ENCODE peak calls at places on chromosomes 6 and 20, in four cellular contexts. F is HepG2, J is A549, K is GM12878. B is an unnamed sample.

GRCh38 chr6:36979343-36979742 is 6.7 kb downstream of the MTCH1 start:
- DNase-seq in F (no peak), J (peak), K (no peak), B (peak)

GRCh38 chr6:1864496-1864895 is 254.8 kb downstream of the FOXC1 start:
- DNase-seq in F (peak), J (no peak), K (no peak), B (no peak)

GRCh38 chr6:52389264-52389625 is 27.3 kb downstream of the PAQR8 start:
- DNase-seq in F (peak), J (no peak), K (no peak), B (peak)

GRCh38 chr6:16333580-16333979 is 95.2 kb downstream of the GMPR start:
- DNase-seq in F (no peak), J (peak), K (no peak), B (no peak)

GRCh38 chr20:13995841-13996240 is 525 bp downstream of the MACROD2 start:
- DNase-seq in F (no peak), J (peak), K (no peak), B (peak)

GRCh38 chr6:160974304-160974771 is 17.2 kb upstream of the MAP3K4 start:
- DNase-seq in F (no peak), J (no peak), K (no peak), B (no peak)

GRCh38 chr20:62742979-62743776 is 34.5 kb downstream of the NTSR1 start:
- DNase-seq in F (no peak), J (no peak), K (no peak), B (no peak)

GRCh38 chr6:143963158-143963919 is 44.7 kb downstream of the PLAGL1 start:
- DNase-seq in F (no peak), J (no peak), K (no peak), B (no peak)

GRCh38 chr6:16712250-16712930 is 48.9 kb downstream of the ATXN1 start:
- DNase-seq in F (no peak), J (no peak), K (no peak), B (no peak)

GRCh38 chr6:40937491-40937890 is 101.5 kb downstream of the UNC5CL start:
- DNase-seq in F (no peak), J (no peak), K (no peak), B (no peak)

GRCh38 chr20:15491564-15491963 is 1081.7 kb downstream of the KIF16B start:
- DNase-seq in F (no peak), J (peak), K (no peak), B (no peak)

GRCh38 chr20:39070484-39071231 is 108.5 kb downstream of the DHX35 start:
- DNase-seq in F (peak), J (no peak), K (no peak), B (no peak)

GRCh38 chr20:45450097-45450818 is 19.3 kb upstream of the WFDC2 start:
- DNase-seq in F (peak), J (peak), K (no peak), B (peak)

DNA sequence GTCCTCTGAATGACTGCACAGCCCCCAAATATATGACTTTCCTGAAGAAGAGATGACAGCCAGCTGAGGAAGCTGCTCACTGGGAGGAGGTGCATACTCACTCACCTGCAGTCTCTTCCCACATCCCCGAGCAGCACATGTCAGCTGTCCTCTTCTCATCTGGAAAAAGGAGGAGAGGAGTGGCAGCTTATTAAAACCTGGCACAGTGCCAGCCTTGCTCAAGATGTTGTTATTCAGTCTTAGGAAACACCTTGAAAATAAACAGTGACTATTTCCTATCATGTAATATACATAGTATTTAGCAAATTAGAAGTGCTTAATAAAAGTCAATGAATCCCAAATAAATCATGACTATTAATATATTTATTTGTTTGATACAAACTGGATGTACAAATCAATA is 232.9 kb downstream of the EPM2A start:
- DNase-seq in F (no peak), J (peak), K (no peak), B (no peak)
- TF ChIP-seq PBX3 in F (no peak), J (no peak), K (no peak), B (no peak)

GRCh38 chr6:55794136-55794812 is 81.1 kb downstream of the BMP5 start:
- DNase-seq in F (no peak), J (no peak), K (no peak), B (no peak)
- TF ChIP-seq EP300 in F (no peak), J (no peak), K (no peak), B (no peak)

GRCh38 chr6:28725890-28726348 is 197.9 kb downstream of the TRIM27 start:
- DNase-seq in F (peak), J (peak), K (no peak), B (no peak)
- TF ChIP-seq PBX3 in F (no peak), J (no peak), K (no peak), B (no peak)

DNA sequence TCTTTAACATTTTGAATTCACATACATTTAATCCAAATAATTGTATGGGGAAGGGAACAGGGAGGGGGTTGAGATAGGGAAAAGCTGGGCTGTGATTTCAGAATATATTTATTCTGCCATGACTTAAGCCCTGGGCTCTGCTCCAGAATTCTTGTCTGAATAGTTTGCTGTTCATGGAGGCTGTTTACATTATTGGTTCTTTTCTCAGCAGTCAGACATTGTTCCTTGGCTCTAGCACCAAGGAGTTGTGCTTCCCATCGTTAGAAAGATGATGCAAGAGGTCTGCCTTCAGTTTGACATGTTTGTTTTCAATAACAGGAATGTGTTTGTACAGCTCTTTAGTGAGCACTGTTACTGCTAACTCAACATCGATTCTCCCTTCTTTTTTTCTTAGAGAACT is 198.8 kb upstream of the CDYL start:
- DNase-seq in F (no peak), J (peak), K (no peak), B (no peak)
- TF ChIP-seq EP300 in F (no peak), J (no peak), K (no peak), B (no peak)

GRCh38 chr6:137223370-137224131 is 4.4 kb upstream of the IFNGR1 start:
- DNase-seq in F (peak), J (peak), K (no peak), B (no peak)
- TF ChIP-seq PBX3 in F (no peak), J (no peak), K (no peak), B (no peak)

GRCh38 chr20:10640897-10641296 is 32.9 kb downstream of the JAG1 start:
- DNase-seq in F (no peak), J (no peak), K (no peak), B (no peak)

GRCh38 chr20:10642859-10643559 is 30.8 kb downstream of the JAG1 start:
- DNase-seq in F (no peak), J (no peak), K (no peak), B (no peak)

GRCh38 chr20:10641893-10642292 is 31.9 kb downstream of the JAG1 start:
- DNase-seq in F (no peak), J (no peak), K (no peak), B (no peak)

GRCh38 chr20:10639762-10640556 is 33.8 kb downstream of the JAG1 start:
- DNase-seq in F (no peak), J (no peak), K (no peak), B (no peak)

GRCh38 chr20:10641467-10641866 is 32.3 kb downstream of the JAG1 start:
- DNase-seq in F (no peak), J (no peak), K (no peak), B (no peak)
- TF ChIP-seq EP300 in F (no peak), J (no peak), K (no peak), B (no peak)

DNA sequence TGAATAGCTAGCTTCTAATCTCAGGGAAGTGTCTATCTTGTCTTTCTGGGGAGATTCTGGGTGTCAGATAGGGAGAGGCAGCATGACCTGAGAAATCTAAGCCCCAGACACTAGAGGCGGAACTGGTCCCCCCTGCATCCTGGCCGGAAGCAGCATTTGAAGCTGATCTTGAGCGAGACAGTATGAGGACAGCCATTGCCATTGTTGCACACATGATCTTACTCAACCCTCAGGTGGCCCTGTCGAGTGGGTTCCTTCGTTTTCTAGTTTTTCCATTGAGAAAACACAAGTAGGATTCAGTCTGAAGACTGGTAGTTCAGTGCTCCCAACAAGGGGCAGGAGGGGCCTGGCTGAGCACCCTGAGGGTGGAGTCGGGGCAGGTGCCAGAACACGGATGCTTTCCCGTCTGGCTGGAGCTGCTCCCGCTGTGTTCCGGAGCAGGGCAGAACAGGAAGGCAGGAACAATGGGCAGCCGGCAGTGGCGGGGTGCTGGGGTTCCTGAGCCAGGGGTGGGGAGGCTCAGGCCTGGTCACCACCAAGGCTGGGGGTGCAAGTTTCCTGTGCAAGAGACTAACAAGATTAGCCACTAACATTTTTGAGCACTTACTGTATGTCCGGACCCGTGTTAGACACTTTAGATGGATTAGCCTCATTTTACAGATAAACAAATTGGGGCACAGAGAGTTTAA is 7.9 kb upstream of the SDCBP2 start:
- DNase-seq in F (no peak), J (no peak), K (no peak), B (no peak)
- TF ChIP-seq PBX3 in F (no peak), J (no peak), K (no peak), B (no peak)

GRCh38 chr20:25227317-25227831 is 20.5 kb upstream of the PYGB start:
- DNase-seq in F (peak), J (peak), K (no peak), B (no peak)
- TF ChIP-seq EP300 in F (no peak), J (no peak), K (no peak), B (peak)

GRCh38 chr6:73036689-73037088 is 188.6 kb downstream of the KHDC1L start:
- DNase-seq in F (no peak), J (no peak), K (no peak), B (no peak)
- TF ChIP-seq PBX3 in F (no peak), J (no peak), K (no peak), B (no peak)

B was measured in SK-N-SH.